ENCODE peak calls at places on chromosomes 2 and 18, in five cellular contexts. T, W, V, R and P are unnamed samples.

GRCh38 chr2:97673187-97673914 is 3.8 kb downstream of the C2orf92 start:
- DNase-seq in T (no peak), W (peak; percentile 50), V (no peak), R (no peak), P (no peak)

GRCh38 chr2:70808983-70809958 is 11.1 kb downstream of the CLEC4F start:
- DNase-seq in T (no peak), W (no peak), V (no peak), R (no peak), P (no peak)

GRCh38 chr2:62536873-62537547 is 31.0 kb upstream of the TMEM17 start:
- DNase-seq in T (no peak), W (no peak), V (no peak), R (no peak), P (peak; percentile 73)

GRCh38 chr2:102003696-102004095 is 11.9 kb downstream of the IL1R2 start:
- DNase-seq in T (no peak), W (no peak), V (no peak), R (no peak), P (no peak)

GRCh38 chr18:77099501-77100370 is 32.8 kb downstream of the MBP start:
- DNase-seq in T (no peak), W (no peak), V (no peak), R (no peak), P (no peak)

GRCh38 chr2:152706477-152707020 is 10.7 kb downstream of the PRPF40A start:
- DNase-seq in T (no peak), W (no peak), V (no peak), R (no peak), P (no peak)

GRCh38 chr2:157786663-157787363 is 89.3 kb downstream of the ACVR1 start:
- DNase-seq in T (no peak), W (peak; percentile 90), V (no peak), R (no peak), P (no peak)

GRCh38 chr2:162063281-162063680 is 10.7 kb downstream of the DPP4 start:
- DNase-seq in T (no peak), W (no peak), V (no peak), R (no peak), P (no peak)

GRCh38 chr2:174778479-174778962 is 14.2 kb upstream of the CHRNA1 start:
- DNase-seq in T (no peak), W (no peak), V (peak; percentile 50), R (no peak), P (peak; percentile 55)

GRCh38 chr2:199148076-199148845 is 309.5 kb downstream of the SATB2 start:
- DNase-seq in T (no peak), W (no peak), V (no peak), R (no peak), P (no peak)

GRCh38 chr18:24534737-24535136 is 74.3 kb downstream of the HRH4 start:
- DNase-seq in T (no peak), W (no peak), V (no peak), R (no peak), P (no peak)

GRCh38 chr2:72864500-72864899 is 22.7 kb upstream of the SPR start:
- DNase-seq in T (no peak), W (no peak), V (no peak), R (no peak), P (no peak)

GRCh38 chr2:30040147-30040546 is 106.7 kb upstream of the YPEL5 start:
- DNase-seq in T (no peak), W (no peak), V (no peak), R (no peak), P (no peak)

GRCh38 chr2:30037016-30037415 is 109.8 kb upstream of the YPEL5 start:
- DNase-seq in T (no peak), W (no peak), V (no peak), R (no peak), P (no peak)

GRCh38 chr2:30038419-30038818 is 108.4 kb upstream of the YPEL5 start:
- DNase-seq in T (no peak), W (no peak), V (no peak), R (no peak), P (no peak)

GRCh38 chr2:30041884-30042283 is 104.9 kb upstream of the YPEL5 start:
- DNase-seq in T (no peak), W (no peak), V (no peak), R (no peak), P (no peak)

GRCh38 chr2:30039101-30039500 is 107.7 kb upstream of the YPEL5 start:
- DNase-seq in T (no peak), W (no peak), V (no peak), R (no peak), P (no peak)
- TF ChIP-seq SRF in T (no peak), W (no peak), V (no peak), R (no peak), P (no peak)

GRCh38 chr2:234245945-234246344 is 195.4 kb downstream of the SPP2 start:
- DNase-seq in T (no peak), W (no peak), V (no peak), R (no peak), P (no peak)
- TF ChIP-seq SRF in T (no peak), W (no peak), V (no peak), R (no peak), P (no peak)

GRCh38 chr2:230441188-230441897 is 25.3 kb downstream of the SP100 start:
- DNase-seq in T (no peak), W (no peak), V (peak; percentile 35), R (no peak), P (no peak)
- TF ChIP-seq SRF in T (no peak), W (no peak), V (no peak), R (no peak), P (no peak)

GRCh38 chr18:58887613-58887963 is 22.9 kb downstream of the ZNF532 start:
- DNase-seq in T (no peak), W (no peak), V (peak; percentile 51), R (no peak), P (no peak)
- TF ChIP-seq SRF in T (no peak), W (no peak), V (no peak), R (no peak), P (no peak)

DNA sequence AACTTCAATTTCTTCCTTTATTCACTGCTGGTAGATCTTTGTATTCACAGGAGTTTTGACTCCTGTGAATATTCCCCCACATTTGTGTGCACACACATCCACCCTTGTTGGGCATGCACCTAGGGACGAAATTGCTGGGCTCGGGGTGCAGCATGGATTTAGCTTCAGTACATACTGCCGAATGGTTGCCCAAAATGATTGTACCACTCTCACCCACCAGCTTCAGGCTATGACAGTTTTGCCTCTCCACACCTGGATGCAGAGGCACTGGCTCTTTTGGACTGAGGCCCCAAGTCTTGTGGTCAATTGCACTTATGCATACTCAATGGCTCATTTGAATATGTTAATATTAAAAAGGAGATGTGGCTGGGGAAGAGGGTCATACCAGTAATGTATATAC is 65.1 kb upstream of the ODC1 start:
- DNase-seq in T (no peak), W (no peak), V (no peak), R (no peak), P (no peak)
- TF ChIP-seq SRF in T (no peak), W (no peak), V (no peak), R (no peak), P (no peak)

GRCh38 chr2:51810197-51810596 is 778.3 kb upstream of the NRXN1 start:
- DNase-seq in T (no peak), W (no peak), V (no peak), R (no peak), P (no peak)

GRCh38 chr2:51807229-51807628 is 775.3 kb upstream of the NRXN1 start:
- DNase-seq in T (no peak), W (no peak), V (no peak), R (no peak), P (no peak)

GRCh38 chr2:51813245-51813644 is 781.3 kb upstream of the NRXN1 start:
- DNase-seq in T (peak; percentile 3), W (no peak), V (no peak), R (no peak), P (no peak)

GRCh38 chr2:51812138-51812866 is 780.4 kb upstream of the NRXN1 start:
- DNase-seq in T (peak; percentile 1), W (no peak), V (no peak), R (no peak), P (no peak)
- TF ChIP-seq SRF in T (no peak), W (no peak), V (no peak), R (no peak), P (no peak)